ENCODE peak calls at places on chromosome X, in eight cellular contexts. C, U, F, E, A, W, R and S are unnamed samples.

GRCh38 chrX:116276191-116276700 is 105.7 kb downstream of the AGTR2 start:
- DNase-seq in C (no peak), U (no peak), F (no peak), E (no peak), A (no peak), W (no peak), R (no peak), S (no peak)

GRCh38 chrX:118633530-118633929 is 93.9 kb upstream of the IL13RA1 start:
- DNase-seq in C (no peak), U (no peak), F (no peak), E (no peak), A (no peak), W (no peak), R (no peak), S (no peak)

GRCh38 chrX:114611018-114611619 is 27.2 kb downstream of the HTR2C start:
- DNase-seq in C (peak; percentile 41), U (no peak), F (peak; percentile 30), E (peak; percentile 12), A (peak; percentile 1), W (peak; percentile 40), R (no peak), S (no peak)

GRCh38 chrX:109709129-109709631 is 23.9 kb downstream of the ACSL4 start:
- DNase-seq in C (peak; percentile 73), U (no peak), F (no peak), E (no peak), A (no peak), W (no peak), R (no peak), S (no peak)

GRCh38 chrX:20362268-20363002 is 95.7 kb upstream of the RPS6KA3 start:
- DNase-seq in C (peak; percentile 63), U (no peak), F (peak; percentile 26), E (peak; percentile 48), A (no peak), W (peak; percentile 89), R (no peak), S (no peak)

GRCh38 chrX:66632473-66632872 is 6.4 kb downstream of the EDA2R start:
- DNase-seq in C (peak; percentile 39), U (no peak), F (no peak), E (no peak), A (no peak), W (no peak), R (no peak), S (no peak)

GRCh38 chrX:153588782-153589446 is 10.0 kb downstream of the CCNQ start:
- DNase-seq in C (no peak), U (no peak), F (no peak), E (no peak), A (no peak), W (no peak), R (no peak), S (no peak)

GRCh38 chrX:112668476-112669404 is 11.0 kb downstream of the LHFPL1 start:
- DNase-seq in C (no peak), U (no peak), F (no peak), E (no peak), A (no peak), W (no peak), R (no peak), S (no peak)

GRCh38 chrX:72145181-72145580 is 13.5 kb upstream of the RTL5 start:
- DNase-seq in C (no peak), U (no peak), F (no peak), E (no peak), A (no peak), W (no peak), R (no peak), S (no peak)

GRCh38 chrX:78199851-78200250 is 60.4 kb upstream of the TAF9B start:
- DNase-seq in C (peak; percentile 12), U (no peak), F (peak; percentile 12), E (no peak), A (peak; percentile 10), W (no peak), R (no peak), S (no peak)

GRCh38 chrX:86148594-86148993 is 343 bp downstream of the DACH2 start:
- DNase-seq in C (no peak), U (no peak), F (no peak), E (no peak), A (no peak), W (no peak), R (no peak), S (no peak)

GRCh38 chrX:134377537-134377936 is 82.4 kb upstream of the HPRT1 start:
- DNase-seq in C (peak; percentile 57), U (no peak), F (peak; percentile 16), E (peak; percentile 22), A (no peak), W (no peak), R (no peak), S (no peak)

GRCh38 chrX:10579753-10580060 is 40.7 kb downstream of the MID1 start:
- DNase-seq in C (peak; percentile 50), U (no peak), F (peak; percentile 76), E (no peak), A (no peak), W (peak; percentile 17), R (no peak), S (no peak)

GRCh38 chrX:11704725-11705495 is 39.2 kb upstream of the ARHGAP6 start:
- DNase-seq in C (peak; percentile 20), U (peak; percentile 1), F (no peak), E (no peak), A (no peak), W (no peak), R (no peak), S (no peak)

GRCh38 chrX:132730266-132730665 is 228.2 kb downstream of the HS6ST2 start:
- DNase-seq in C (no peak), U (no peak), F (no peak), E (no peak), A (no peak), W (no peak), R (no peak), S (no peak)

GRCh38 chrX:9832811-9833210 is 46.6 kb downstream of the SHROOM2 start:
- DNase-seq in C (no peak), U (no peak), F (no peak), E (no peak), A (no peak), W (no peak), R (no peak), S (no peak)

GRCh38 chrX:151966236-151966635 is 8.2 kb downstream of the GABRE start:
- DNase-seq in C (no peak), U (no peak), F (no peak), E (no peak), A (no peak), W (no peak), R (no peak), S (no peak)

GRCh38 chrX:108216862-108217571 is 125.4 kb downstream of the ATG4A start:
- DNase-seq in C (peak; percentile 30), U (no peak), F (no peak), E (no peak), A (no peak), W (no peak), R (no peak), S (no peak)

GRCh38 chrX:39982927-39983326 is 114.8 kb downstream of the BCOR start:
- DNase-seq in C (no peak), U (no peak), F (no peak), E (no peak), A (no peak), W (peak; percentile 83), R (no peak), S (no peak)

GRCh38 chrX:4655743-4656142 is 942.3 kb upstream of the PRKX start:
- DNase-seq in C (no peak), U (no peak), F (no peak), E (no peak), A (no peak), W (no peak), R (no peak), S (no peak)

GRCh38 chrX:8639949-8640348 is 92.0 kb downstream of the ANOS1 start:
- DNase-seq in C (no peak), U (no peak), F (no peak), E (no peak), A (no peak), W (peak; percentile 80), R (no peak), S (no peak)